ENCODE peak calls at places on chromosomes 2 and 18, in six cellular contexts. Y is H9, P is neural progenitor cell, B is cardiac muscle cell, M is GM06990, E is choroid plexus epithelial cell. U is an unnamed sample.

GRCh38 chr2:7033136-7033960 is 116.1 kb downstream of the RNF144A start:
- DNase-seq in M (no peak), P (no peak), B (no peak), E (no peak), Y (no peak), U (no peak)

GRCh38 chr2:109463891-109464290 is 149.9 kb downstream of the SEPTIN10 start:
- DNase-seq in E (no peak), M (no peak), B (no peak), P (no peak), Y (no peak), U (no peak)

GRCh38 chr2:4188561-4188960 is 485.2 kb downstream of the DCDC2C start:
- DNase-seq in E (no peak), Y (no peak), B (no peak), M (no peak), P (no peak), U (no peak)

GRCh38 chr2:236507393-236508085 is 62.1 kb upstream of the ACKR3 start:
- DNase-seq in M (peak), E (peak), P (peak), Y (peak), B (peak), U (peak)

GRCh38 chr2:191228333-191228732 is 16.9 kb upstream of the MYO1B start:
- DNase-seq in E (no peak), Y (no peak), P (no peak), B (no peak), M (no peak), U (no peak)

GRCh38 chr2:85665264-85665937 is 2.6 kb downstream of the SFTPB start:
- DNase-seq in P (no peak), E (no peak), Y (no peak), M (no peak), B (no peak), U (no peak)

GRCh38 chr2:15789381-15790062 is 150.8 kb upstream of the MYCN start:
- DNase-seq in B (no peak), P (no peak), E (no peak), M (no peak), Y (no peak), U (no peak)

GRCh38 chr2:182545420-182546167 is 118.8 kb upstream of the PDE1A start:
- DNase-seq in M (no peak), P (no peak), B (no peak), E (no peak), Y (no peak), U (peak)

GRCh38 chr2:134141598-134142340 is 112.1 kb upstream of the MGAT5 start:
- DNase-seq in Y (peak), P (no peak), B (no peak), E (no peak), M (no peak), U (no peak)

GRCh38 chr18:21167641-21168372 is 56.2 kb upstream of the ROCK1 start:
- DNase-seq in E (peak), P (peak), B (no peak), M (no peak), Y (peak), U (no peak)

GRCh38 chr2:218033590-218034496 is 31.0 kb upstream of the TNS1 start:
- DNase-seq in B (peak), M (no peak), P (peak), Y (peak), E (no peak), U (peak)

GRCh38 chr18:7116832-7117389 is 686 bp downstream of the LAMA1 start:
- DNase-seq in M (no peak), Y (peak), P (peak), E (peak), B (peak), U (no peak)

GRCh38 chr18:25915907-25916306 is 174.5 kb downstream of the SS18 start:
- DNase-seq in E (no peak), B (no peak), P (no peak), M (no peak), Y (no peak), U (no peak)

GRCh38 chr2:224126001-224126400 is 86.9 kb upstream of the SERPINE2 start:
- DNase-seq in Y (peak), B (no peak), M (no peak), E (no peak), P (no peak), U (no peak)

GRCh38 chr2:226655871-226656270 is 143.7 kb downstream of the IRS1 start:
- DNase-seq in B (no peak), P (no peak), Y (no peak), E (peak), M (no peak), U (no peak)

GRCh38 chr18:52620926-52621439 is 281.0 kb downstream of the DCC start:
- DNase-seq in E (no peak), Y (no peak), B (no peak), M (no peak), P (no peak), U (no peak)

GRCh38 chr2:172664766-172665165 is 70.9 kb upstream of the RAPGEF4 start:
- DNase-seq in B (no peak), Y (no peak), P (no peak), E (no peak), M (no peak), U (no peak)

GRCh38 chr2:30455339-30455738 is 8.3 kb downstream of the LCLAT1 start:
- DNase-seq in M (no peak), B (no peak), P (no peak), E (no peak), Y (no peak), U (no peak)

GRCh38 chr2:8135051-8135675 is 546.7 kb upstream of the ID2 start:
- DNase-seq in M (no peak), Y (no peak), B (no peak), P (no peak), E (no peak), U (no peak)

GRCh38 chr2:214730248-214730647 is 79.2 kb downstream of the BARD1 start:
- DNase-seq in E (peak), Y (no peak), B (no peak), M (no peak), P (no peak), U (no peak)

GRCh38 chr2:23411752-23412431 is 26.9 kb downstream of the KLHL29 start:
- DNase-seq in Y (no peak), E (peak), P (no peak), B (no peak), M (no peak), U (no peak)

GRCh38 chr2:177989029-177989885 is 83.3 kb downstream of the PDE11A start:
- DNase-seq in P (no peak), Y (no peak), E (peak), M (no peak), B (no peak), U (no peak)

GRCh38 chr2:2834105-2834504 is 503.0 kb upstream of the MYT1L start:
- DNase-seq in Y (no peak), B (no peak), E (no peak), P (no peak), M (no peak), U (no peak)

GRCh38 chr2:104658840-104659591 is 194.9 kb upstream of the POU3F3 start:
- DNase-seq in E (no peak), M (no peak), Y (peak), B (peak), P (peak), U (no peak)

GRCh38 chr18:49332679-49333078 is 127.8 kb downstream of the DYM start:
- DNase-seq in P (no peak), B (no peak), M (no peak), Y (no peak), E (no peak), U (no peak)

GRCh38 chr2:179861027-179861776 is at the start of gene ZNF385B:
- DNase-seq in P (peak), E (peak), M (peak), Y (peak), B (peak), U (peak)

GRCh38 chr2:197011777-197012641 is 85.5 kb upstream of the PGAP1 start:
- DNase-seq in E (peak), Y (no peak), P (peak), M (no peak), B (peak), U (peak)

GRCh38 chr2:132943829-132944228 is 273.8 kb upstream of the LYPD1 start:
- DNase-seq in Y (no peak), B (no peak), E (peak), M (no peak), P (no peak), U (no peak)

GRCh38 chr2:157444643-157445040 is 753 bp upstream of the CYTIP start:
- DNase-seq in M (no peak), B (no peak), Y (no peak), E (no peak), P (no peak), U (no peak)

GRCh38 chr2:216666461-216667233 is 28.7 kb downstream of the IGFBP5 start:
- DNase-seq in M (peak), Y (peak), P (peak), E (peak), B (peak), U (peak)
- TF ChIP-seq CTCF in M (peak), Y (peak), P (peak), E (peak), B (peak), U (peak)

DNA sequence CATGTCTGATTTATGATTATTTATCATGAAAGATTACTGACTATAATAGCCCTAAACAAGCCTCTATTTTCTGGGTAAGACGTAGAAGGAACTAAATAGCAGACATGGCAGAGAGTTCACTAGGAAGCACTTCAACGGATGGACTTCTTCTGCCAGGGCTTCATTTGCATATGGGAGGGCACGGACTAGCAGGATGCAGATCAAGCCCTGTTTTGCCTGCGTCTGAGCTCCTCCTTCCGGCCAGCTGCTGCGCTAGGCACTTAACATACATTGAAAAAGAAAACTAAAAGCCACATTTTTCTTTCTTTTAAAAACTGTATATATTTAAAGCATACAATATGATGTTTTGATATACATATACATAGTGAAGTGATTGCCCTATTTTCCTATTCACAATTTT is 340.0 kb upstream of the MEX3C start:
- DNase-seq in M (peak), B (peak), Y (peak), P (peak), E (peak), U (no peak)
- TF ChIP-seq CTCF in M (peak), B (peak), Y (peak), P (peak), E (peak), U (no peak)

DNA sequence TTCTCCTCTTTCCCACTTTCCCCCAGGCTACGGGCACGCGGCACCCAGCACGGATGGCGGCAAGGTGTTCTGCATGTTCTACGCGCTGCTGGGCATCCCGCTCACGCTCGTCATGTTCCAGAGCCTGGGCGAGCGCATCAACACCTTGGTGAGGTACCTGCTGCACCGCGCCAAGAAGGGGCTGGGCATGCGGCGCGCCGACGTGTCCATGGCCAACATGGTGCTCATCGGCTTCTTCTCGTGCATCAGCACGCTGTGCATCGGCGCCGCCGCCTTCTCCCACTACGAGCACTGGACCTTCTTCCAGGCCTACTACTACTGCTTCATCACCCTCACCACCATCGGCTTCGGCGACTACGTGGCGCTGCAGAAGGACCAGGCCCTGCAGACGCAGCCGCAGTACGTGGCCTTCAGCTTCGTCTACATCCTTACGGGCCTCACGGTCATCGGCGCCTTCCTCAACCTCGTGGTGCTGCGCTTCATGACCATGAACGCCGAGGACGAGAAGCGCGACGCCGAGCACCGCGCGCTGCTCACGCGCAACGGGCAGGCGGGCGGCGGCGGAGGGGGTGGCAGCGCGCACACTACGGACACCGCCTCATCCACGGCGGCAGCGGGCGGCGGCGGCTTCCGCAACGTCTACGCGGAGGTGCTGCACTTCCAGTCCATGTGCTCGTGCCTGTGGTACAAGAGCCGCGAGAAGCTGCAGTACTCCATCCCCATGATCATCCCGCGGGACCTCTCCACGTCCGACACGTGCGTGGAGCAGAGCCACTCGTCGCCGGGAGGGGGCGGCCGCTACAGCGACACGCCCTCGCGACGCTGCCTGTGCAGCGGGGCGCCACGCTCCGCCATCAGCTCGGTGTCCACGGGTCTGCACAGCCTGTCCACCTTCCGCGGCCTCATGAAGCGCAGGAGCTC is 35.4 kb downstream of the KCNK3 start:
- DNase-seq in Y (peak), P (no peak), M (no peak), E (no peak), B (no peak), U (no peak)
- TF ChIP-seq CTCF in Y (peak), P (no peak), M (no peak), E (peak), B (peak), U (no peak)

GRCh38 chr2:141109633-141110032 is 1021.2 kb downstream of the LRP1B start:
- DNase-seq in M (no peak), E (peak), B (peak), Y (peak), P (peak), U (no peak)
- TF ChIP-seq CTCF in M (no peak), E (peak), B (peak), Y (peak), P (peak), U (peak)

GRCh38 chr2:212548459-212548815 is 9.8 kb upstream of the ERBB4 start:
- DNase-seq in M (no peak), B (peak), P (peak), E (peak), Y (no peak), U (no peak)
- TF ChIP-seq CTCF in M (peak), B (peak), P (peak), E (peak), Y (peak), U (no peak)

DNA sequence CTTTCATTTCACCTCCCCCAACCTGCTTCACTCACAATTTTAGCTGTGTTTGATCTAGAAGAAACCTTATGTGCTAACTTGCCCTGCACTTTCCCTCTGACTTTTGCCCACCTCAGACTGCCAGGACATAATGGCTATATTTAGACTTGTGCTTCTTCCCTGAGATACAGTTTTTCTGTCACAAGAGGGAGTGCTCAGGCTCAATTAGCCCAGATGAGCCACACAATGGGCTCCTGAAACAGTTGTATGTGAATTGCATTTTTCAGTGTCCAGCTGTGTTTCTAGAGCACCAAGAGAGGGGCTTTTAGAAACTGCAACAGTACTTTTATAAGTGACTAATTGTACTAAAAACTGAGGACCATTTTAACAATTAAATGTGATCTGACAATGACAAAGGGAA is 109.6 kb downstream of the FSHR start:
- DNase-seq in P (peak), E (peak), M (no peak), Y (no peak), B (peak), U (no peak)
- TF ChIP-seq CTCF in P (peak), E (no peak), M (no peak), Y (peak), B (peak), U (peak)

GRCh38 chr2:69436594-69436936 is 670 bp downstream of the NFU1 start:
- DNase-seq in M (no peak), B (no peak), E (peak), Y (no peak), P (no peak), U (peak)
- TF ChIP-seq CTCF in M (no peak), B (no peak), E (no peak), Y (no peak), P (no peak), U (peak)

U was measured in GM10248.